ENCODE peak calls at places on chromosomes 2 and 18, in eight cellular contexts. N is activated effector memory CD4-positive, alpha-beta T cell treated with Interleukin-2 at 50 U/mL for 16 hours; V is retinal pigment epithelial cell; L is osteocyte; T is kidney tubule cell; A is neural progenitor cell; I is EL; S is stromal cell of bone marrow. U is an unnamed sample.

GRCh38 chr2:233793465-233794127 is 15.5 kb downstream of the MROH2A start:
- DNase-seq in L (peak; percentile 75), I (no peak), S (no peak), V (no peak), N (no peak), T (no peak), A (no peak), U (no peak)

GRCh38 chr2:33022989-33023731 is 76.4 kb downstream of the LTBP1 start:
- DNase-seq in N (no peak), L (no peak), V (no peak), A (no peak), I (peak; percentile 86), T (peak; percentile 65), S (peak; percentile 54), U (no peak)

GRCh38 chr18:79481041-79481790 is 85.5 kb downstream of the NFATC1 start:
- DNase-seq in A (no peak), V (no peak), T (no peak), L (peak; percentile 82), S (no peak), I (no peak), N (no peak), U (no peak)

GRCh38 chr18:62388855-62389760 is 64.0 kb downstream of the TNFRSF11A start:
- DNase-seq in S (no peak), N (no peak), T (no peak), A (no peak), I (peak; percentile 27), V (no peak), L (no peak), U (no peak)

GRCh38 chr2:165161510-165161909 is 42.3 kb downstream of the SCN3A start:
- DNase-seq in V (no peak), L (no peak), A (no peak), S (peak; percentile 21), I (peak; percentile 33), T (peak; percentile 89), N (no peak), U (no peak)

GRCh38 chr18:77376043-77376732 is 126.5 kb downstream of the GALR1 start:
- DNase-seq in S (no peak), N (no peak), T (no peak), A (no peak), L (no peak), V (no peak), I (no peak), U (no peak)

GRCh38 chr2:211737282-211737681 is 801.3 kb downstream of the ERBB4 start:
- DNase-seq in A (no peak), T (peak; percentile 47), I (peak; percentile 10), L (no peak), N (no peak), S (no peak), V (no peak), U (no peak)

GRCh38 chr2:3223080-3223923 is 154.3 kb downstream of the EIPR1 start:
- DNase-seq in A (no peak), I (peak; percentile 3), S (no peak), V (no peak), L (peak; percentile 79), T (peak; percentile 52), N (peak; percentile 47), U (peak; percentile 32)

GRCh38 chr2:43729775-43730174 is 44.1 kb upstream of the DYNC2LI1 start:
- DNase-seq in N (no peak), V (no peak), T (no peak), I (no peak), S (no peak), L (no peak), A (no peak), U (no peak)

GRCh38 chr18:2715990-2716389 is 60.5 kb downstream of the SMCHD1 start:
- DNase-seq in T (peak; percentile 23), A (no peak), V (no peak), I (peak; percentile 12), L (no peak), N (no peak), S (no peak), U (no peak)

GRCh38 chr18:10213526-10213925 is 240.9 kb upstream of the APCDD1 start:
- DNase-seq in N (no peak), L (no peak), V (no peak), A (no peak), T (peak; percentile 29), I (peak; percentile 32), S (no peak), U (no peak)

GRCh38 chr18:7414459-7414858 is 152.7 kb upstream of the PTPRM start:
- DNase-seq in S (no peak), L (no peak), A (no peak), I (peak; percentile 3), N (no peak), V (peak; percentile 46), T (no peak), U (no peak)

GRCh38 chr2:162317910-162318279 is 589 bp downstream of the IFIH1 start:
- DNase-seq in N (peak; percentile 24), T (peak; percentile 54), S (no peak), I (peak; percentile 41), L (no peak), A (no peak), V (no peak), U (peak; percentile 84)

GRCh38 chr2:207828361-207829057 is 58.8 kb upstream of the FZD5 start:
- DNase-seq in S (no peak), I (peak; percentile 6), V (no peak), T (peak; percentile 31), N (no peak), L (no peak), A (no peak), U (no peak)

GRCh38 chr2:1871171-1871570 is 126.9 kb upstream of the PXDN start:
- DNase-seq in A (no peak), V (no peak), L (no peak), I (no peak), S (no peak), N (no peak), T (no peak), U (peak; percentile 37)

GRCh38 chr2:56239437-56239836 is 55.6 kb downstream of the CCDC85A start:
- DNase-seq in I (peak; percentile 86), N (no peak), V (peak; percentile 31), A (no peak), S (peak; percentile 30), T (no peak), L (no peak), U (no peak)

GRCh38 chr2:240412211-240412830 is 23.1 kb upstream of the GPC1 start:
- DNase-seq in A (peak; percentile 33), S (no peak), V (no peak), L (peak; percentile 83), I (no peak), N (no peak), T (no peak), U (peak; percentile 51)

GRCh38 chr2:142127248-142127647 is 3.6 kb downstream of the LRP1B start:
- DNase-seq in N (no peak), L (no peak), A (no peak), V (no peak), T (no peak), S (no peak), I (no peak), U (no peak)